ENCODE peak calls at places on chromosomes 7 and 10, in seven cellular contexts. B, U, K, R, F, S and L are unnamed samples.

GRCh38 chr10:100970914-100971811 is 1.9 kb downstream of the SEMA4G start:
- DNase-seq in B (no peak), U (no peak), K (no peak), R (no peak), F (no peak), S (no peak), L (no peak)

GRCh38 chr10:123143825-123144168 is 4.1 kb upstream of the HMX2 start:
- DNase-seq in B (no peak), U (no peak), K (no peak), R (no peak), F (no peak), S (no peak), L (no peak)

GRCh38 chr7:140062118-140062527 is 628 bp downstream of the PARP12 start:
- DNase-seq in B (no peak), U (no peak), K (no peak), R (no peak), F (no peak), S (peak; percentile 24), L (no peak)

GRCh38 chr7:82507976-82508677 is 64.5 kb upstream of the CACNA2D1 start:
- DNase-seq in B (no peak), U (no peak), K (no peak), R (no peak), F (peak; percentile 47), S (peak; percentile 46), L (no peak)

GRCh38 chr7:92058899-92059298 is 75.4 kb downstream of the CYP51A1 start:
- DNase-seq in B (no peak), U (no peak), K (no peak), R (no peak), F (no peak), S (no peak), L (no peak)

GRCh38 chr10:48504141-48504885 is 100.6 kb downstream of the ARHGAP22 start:
- DNase-seq in B (no peak), U (no peak), K (no peak), R (peak; percentile 51), F (no peak), S (no peak), L (no peak)

GRCh38 chr10:25575343-25575742 is 358.7 kb upstream of the MYO3A start:
- DNase-seq in B (no peak), U (no peak), K (no peak), R (no peak), F (no peak), S (peak; percentile 23), L (no peak)

GRCh38 chr7:123846217-123846891 is 1.4 kb downstream of the HYAL4 start:
- DNase-seq in B (no peak), U (no peak), K (no peak), R (no peak), F (peak; percentile 45), S (no peak), L (no peak)

GRCh38 chr10:10930979-10931743 is 86.5 kb upstream of the CELF2 start:
- DNase-seq in B (no peak), U (no peak), K (no peak), R (no peak), F (no peak), S (peak; percentile 54), L (no peak)

GRCh38 chr10:35456175-35456574 is 119.9 kb downstream of the CCNY start:
- DNase-seq in B (no peak), U (no peak), K (no peak), R (no peak), F (no peak), S (no peak), L (no peak)

GRCh38 chr7:17062433-17063383 is 180.9 kb upstream of the AGR3 start:
- DNase-seq in B (no peak), U (no peak), K (no peak), R (no peak), F (no peak), S (no peak), L (no peak)

GRCh38 chr7:22663319-22663718 is 63.7 kb upstream of the IL6 start:
- DNase-seq in B (no peak), U (no peak), K (no peak), R (no peak), F (no peak), S (no peak), L (no peak)

GRCh38 chr7:151880688-151881087 is 3.8 kb upstream of the PRKAG2 start:
- DNase-seq in B (no peak), U (no peak), K (no peak), R (no peak), F (no peak), S (no peak), L (no peak)

GRCh38 chr7:51316262-51316665 is 345 bp downstream of the COBL start:
- DNase-seq in B (no peak), U (no peak), K (no peak), R (no peak), F (peak; percentile 74), S (peak; percentile 65), L (no peak)

GRCh38 chr10:100303724-100304319 is 17.3 kb upstream of the BLOC1S2 start:
- DNase-seq in B (no peak), U (peak; percentile 32), K (no peak), R (no peak), F (no peak), S (peak; percentile 79), L (no peak)

GRCh38 chr10:82319046-82319445 is 444.1 kb downstream of the NRG3 start:
- DNase-seq in B (no peak), U (no peak), K (no peak), R (no peak), F (no peak), S (no peak), L (no peak)

GRCh38 chr10:113735913-113736312 is 15.6 kb upstream of the PLEKHS1 start:
- DNase-seq in B (no peak), U (no peak), K (no peak), R (no peak), F (no peak), S (peak; percentile 18), L (no peak)

GRCh38 chr7:20906791-20907190 is 120.1 kb upstream of the SP8 start:
- DNase-seq in B (no peak), U (no peak), K (no peak), R (no peak), F (no peak), S (no peak), L (no peak)

GRCh38 chr10:70832852-70833542 is 17.2 kb downstream of the SGPL1 start:
- DNase-seq in B (no peak), U (no peak), K (no peak), R (no peak), F (no peak), S (no peak), L (no peak)

GRCh38 chr10:78925800-78926319 is 142.9 kb upstream of the ZMIZ1 start:
- DNase-seq in B (no peak), U (no peak), K (no peak), R (no peak), F (peak; percentile 56), S (no peak), L (no peak)

GRCh38 chr7:64581391-64581790 is 18.5 kb upstream of the ZNF680 start:
- DNase-seq in B (no peak), U (no peak), K (no peak), R (no peak), F (no peak), S (no peak), L (no peak)
- TF ChIP-seq CTCF in B (no peak), U (no peak), K (no peak), R (no peak), F (no peak), S (no peak), L (no peak)

GRCh38 chr7:134197342-134197741 is 70.2 kb downstream of the LRGUK start:
- DNase-seq in B (no peak), U (no peak), K (no peak), R (no peak), F (no peak), S (no peak), L (no peak)
- TF ChIP-seq CTCF in B (no peak), U (no peak), K (no peak), R (no peak), F (no peak), S (no peak), L (no peak)

DNA sequence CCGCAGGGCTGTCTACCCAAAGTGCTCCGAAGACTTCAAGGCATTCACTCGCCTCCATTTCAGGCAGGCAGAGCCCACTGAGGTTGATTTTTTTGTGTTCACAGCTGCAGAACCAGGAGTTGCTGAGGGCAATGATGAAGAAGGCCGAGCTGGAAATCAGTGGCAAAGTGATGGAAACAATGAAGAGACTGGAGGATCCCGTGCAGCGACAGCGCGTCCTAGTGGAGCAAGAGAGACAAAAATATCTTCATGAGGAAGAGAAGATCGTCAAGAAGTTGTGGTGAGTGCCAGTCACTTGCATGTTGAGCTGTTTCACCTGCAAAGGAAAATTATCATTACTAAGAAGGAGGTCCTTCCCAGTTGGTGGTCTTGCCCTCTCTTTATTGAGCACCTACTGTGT is 210.5 kb downstream of the ARHGAP21 start:
- DNase-seq in B (no peak), U (no peak), K (no peak), R (no peak), F (peak; percentile 9), S (peak; percentile 73), L (no peak)
- TF ChIP-seq CTCF in B (no peak), U (peak; percentile 57), K (no peak), R (no peak), F (peak; percentile 47), S (peak; percentile 59), L (no peak)

GRCh38 chr7:28093617-28094232 is 86.9 kb downstream of the JAZF1 start:
- DNase-seq in B (peak; percentile 75), U (peak; percentile 50), K (peak; percentile 87), R (peak; percentile 83), F (peak; percentile 88), S (peak; percentile 96), L (peak; percentile 85)
- TF ChIP-seq CTCF in B (peak; percentile 54), U (peak; percentile 93), K (no peak), R (peak; percentile 53), F (peak; percentile 96), S (peak; percentile 98), L (peak; percentile 90)

GRCh38 chr7:107591410-107591809 is 11.4 kb downstream of the BCAP29 start:
- DNase-seq in B (no peak), U (no peak), K (no peak), R (no peak), F (no peak), S (no peak), L (no peak)
- TF ChIP-seq CTCF in B (no peak), U (no peak), K (no peak), R (no peak), F (no peak), S (no peak), L (no peak)